ENCODE peak calls at places on chromosomes 1 and 21, in six cellular contexts. One of them, this sample, is unnamed.

GRCh38 chr1:92538048-92538412 is 51.3 kb upstream of the GFI1 start:
- DNase-seq in T-cell: no peak
- DNase-seq in fibroblast of lung: peak
- DNase-seq in pancreas: no peak
- DNase-seq in cardiac fibroblast: no peak
- DNase-seq in adrenal gland: no peak
- DNase-seq in this sample: peak

GRCh38 chr1:214862421-214862820 is 220.1 kb upstream of the KCNK2 start:
- DNase-seq in cardiac fibroblast: peak
- DNase-seq in fibroblast of lung: peak
- DNase-seq in pancreas: no peak
- DNase-seq in T-cell: no peak
- DNase-seq in adrenal gland: no peak
- DNase-seq in this sample: peak

GRCh38 chr1:209202826-209203439 is 380.6 kb upstream of the CAMK1G start:
- DNase-seq in T-cell: no peak
- DNase-seq in cardiac fibroblast: peak
- DNase-seq in adrenal gland: no peak
- DNase-seq in pancreas: no peak
- DNase-seq in fibroblast of lung: peak
- DNase-seq in this sample: peak

GRCh38 chr1:206955476-206956312 is 9.4 kb upstream of the PIGR start:
- DNase-seq in adrenal gland: no peak
- DNase-seq in pancreas: no peak
- DNase-seq in fibroblast of lung: peak
- DNase-seq in cardiac fibroblast: peak
- DNase-seq in T-cell: no peak
- DNase-seq in this sample: no peak

GRCh38 chr1:22031214-22031962 is 21.1 kb upstream of the CDC42 start:
- DNase-seq in T-cell: peak
- DNase-seq in adrenal gland: no peak
- DNase-seq in fibroblast of lung: no peak
- DNase-seq in pancreas: no peak
- DNase-seq in cardiac fibroblast: peak
- DNase-seq in this sample: no peak

GRCh38 chr1:159825564-159825963 is 1.1 kb upstream of the SLAMF8 start:
- DNase-seq in fibroblast of lung: no peak
- DNase-seq in cardiac fibroblast: no peak
- DNase-seq in T-cell: no peak
- DNase-seq in pancreas: no peak
- DNase-seq in adrenal gland: no peak
- DNase-seq in this sample: no peak

GRCh38 chr1:156895408-156895874 is 1.9 kb downstream of the PEAR1 start:
- DNase-seq in cardiac fibroblast: no peak
- DNase-seq in adrenal gland: no peak
- DNase-seq in fibroblast of lung: no peak
- DNase-seq in T-cell: no peak
- DNase-seq in pancreas: no peak
- DNase-seq in this sample: no peak

GRCh38 chr1:8023995-8024313 is 2.2 kb downstream of the ERRFI1 start:
- DNase-seq in T-cell: no peak
- DNase-seq in adrenal gland: no peak
- DNase-seq in fibroblast of lung: no peak
- DNase-seq in pancreas: no peak
- DNase-seq in cardiac fibroblast: no peak
- DNase-seq in this sample: no peak

GRCh38 chr1:230186874-230187273 is 119.8 kb downstream of the GALNT2 start:
- DNase-seq in T-cell: no peak
- DNase-seq in fibroblast of lung: no peak
- DNase-seq in cardiac fibroblast: no peak
- DNase-seq in pancreas: no peak
- DNase-seq in adrenal gland: no peak
- DNase-seq in this sample: no peak

GRCh38 chr1:116766616-116767469 is 12.6 kb downstream of the CD2 start:
- DNase-seq in pancreas: no peak
- DNase-seq in adrenal gland: no peak
- DNase-seq in cardiac fibroblast: no peak
- DNase-seq in fibroblast of lung: no peak
- DNase-seq in T-cell: peak
- DNase-seq in this sample: peak

GRCh38 chr1:93662481-93663190 is 19.0 kb downstream of the BCAR3 start:
- DNase-seq in fibroblast of lung: peak
- DNase-seq in pancreas: no peak
- DNase-seq in T-cell: no peak
- DNase-seq in cardiac fibroblast: peak
- DNase-seq in adrenal gland: no peak
- DNase-seq in this sample: no peak

GRCh38 chr1:95236784-95237575 is 3.0 kb downstream of the RWDD3 start:
- DNase-seq in T-cell: no peak
- DNase-seq in cardiac fibroblast: peak
- DNase-seq in pancreas: no peak
- DNase-seq in adrenal gland: no peak
- DNase-seq in fibroblast of lung: peak
- DNase-seq in this sample: peak

GRCh38 chr1:1212780-1213152 is 1.2 kb downstream of the TNFRSF4 start:
- DNase-seq in fibroblast of lung: no peak
- DNase-seq in cardiac fibroblast: no peak
- DNase-seq in T-cell: peak
- DNase-seq in adrenal gland: no peak
- DNase-seq in pancreas: no peak
- DNase-seq in this sample: no peak

GRCh38 chr21:41887682-41888081 is 8.5 kb upstream of the PRDM15 start:
- DNase-seq in T-cell: no peak
- DNase-seq in fibroblast of lung: no peak
- DNase-seq in pancreas: no peak
- DNase-seq in cardiac fibroblast: no peak
- DNase-seq in adrenal gland: no peak
- DNase-seq in this sample: no peak

GRCh38 chr21:40845621-40846020 is 1.3 kb downstream of the DSCAM start:
- DNase-seq in T-cell: no peak
- DNase-seq in cardiac fibroblast: no peak
- DNase-seq in fibroblast of lung: peak
- DNase-seq in pancreas: no peak
- DNase-seq in adrenal gland: no peak
- DNase-seq in this sample: no peak

GRCh38 chr1:72186733-72187307 is 95.5 kb downstream of the NEGR1 start:
- DNase-seq in cardiac fibroblast: peak
- DNase-seq in pancreas: no peak
- DNase-seq in fibroblast of lung: peak
- DNase-seq in T-cell: no peak
- DNase-seq in adrenal gland: no peak
- DNase-seq in this sample: peak

GRCh38 chr1:47189844-47190562 is at the start of gene PDZK1IP1:
- DNase-seq in adrenal gland: peak
- DNase-seq in T-cell: no peak
- DNase-seq in pancreas: peak
- DNase-seq in cardiac fibroblast: peak
- DNase-seq in fibroblast of lung: peak
- DNase-seq in this sample: peak

GRCh38 chr21:43005635-43006034 is 31.3 kb downstream of the PKNOX1 start:
- DNase-seq in pancreas: no peak
- DNase-seq in fibroblast of lung: no peak
- DNase-seq in T-cell: no peak
- DNase-seq in adrenal gland: no peak
- DNase-seq in cardiac fibroblast: no peak
- DNase-seq in this sample: no peak

GRCh38 chr1:1770102-1770501 is 8.2 kb downstream of the NADK start:
- DNase-seq in cardiac fibroblast: no peak
- DNase-seq in T-cell: no peak
- DNase-seq in pancreas: no peak
- DNase-seq in fibroblast of lung: no peak
- DNase-seq in adrenal gland: no peak
- DNase-seq in this sample: no peak

GRCh38 chr1:79369091-79369490 is 362.6 kb upstream of the ADGRL4 start:
- DNase-seq in pancreas: no peak
- DNase-seq in cardiac fibroblast: no peak
- DNase-seq in fibroblast of lung: no peak
- DNase-seq in adrenal gland: no peak
- DNase-seq in T-cell: no peak
- DNase-seq in this sample: no peak

GRCh38 chr1:119647228-119647733 is 785 bp downstream of the ZNF697 start:
- DNase-seq in cardiac fibroblast: no peak
- DNase-seq in pancreas: peak
- DNase-seq in T-cell: no peak
- DNase-seq in adrenal gland: peak
- DNase-seq in fibroblast of lung: no peak
- DNase-seq in this sample: peak

GRCh38 chr1:76219589-76219914 is 145.0 kb downstream of the ST6GALNAC3 start:
- DNase-seq in T-cell: no peak
- DNase-seq in fibroblast of lung: no peak
- DNase-seq in cardiac fibroblast: no peak
- DNase-seq in pancreas: no peak
- DNase-seq in adrenal gland: no peak
- DNase-seq in this sample: no peak

GRCh38 chr1:181134543-181135461 is 46.3 kb downstream of the IER5 start:
- DNase-seq in fibroblast of lung: peak
- DNase-seq in T-cell: no peak
- DNase-seq in pancreas: no peak
- DNase-seq in adrenal gland: peak
- DNase-seq in cardiac fibroblast: peak
- DNase-seq in this sample: peak